ENCODE peak calls at places on chromosomes 7 and 10, in four cellular contexts. C is IMR-90, H is H9, X is H1. E is an unnamed sample.

GRCh38 chr7:84105582-84105981 is 89.0 kb downstream of the SEMA3A start:
- DNase-seq in H (no peak), C (peak), X (no peak), E (no peak)

GRCh38 chr10:95229724-95230627 is 35.9 kb downstream of the ACSM6 start:
- DNase-seq in H (peak), C (peak), X (peak), E (peak)

GRCh38 chr10:122293156-122293978 is 22.3 kb downstream of the BTBD16 start:
- DNase-seq in X (no peak), C (no peak), H (no peak), E (no peak)

GRCh38 chr7:117544061-117544460 is 64.2 kb downstream of the CFTR start:
- DNase-seq in C (no peak), X (no peak), H (no peak), E (no peak)

GRCh38 chr10:99531026-99531695 is 1.6 kb upstream of the NKX2-3 start:
- DNase-seq in X (peak), H (peak), C (no peak), E (no peak)

GRCh38 chr7:116809636-116810266 is 52.6 kb upstream of the CAPZA2 start:
- DNase-seq in H (no peak), X (no peak), C (peak), E (peak)

GRCh38 chr7:36018816-36019484 is 134.1 kb upstream of the EEPD1 start:
- DNase-seq in C (no peak), H (no peak), X (no peak), E (no peak)

GRCh38 chr10:98415710-98416077 is 712 bp upstream of the PYROXD2 start:
- DNase-seq in H (no peak), X (no peak), C (no peak), E (no peak)

GRCh38 chr10:86710987-86711236 is 42.6 kb downstream of the LDB3 start:
- DNase-seq in H (no peak), C (no peak), X (no peak), E (no peak)

GRCh38 chr10:61984803-61985418 is 83.4 kb downstream of the ARID5B start:
- DNase-seq in X (no peak), C (no peak), H (no peak), E (no peak)

GRCh38 chr10:93437946-93438795 is 44.0 kb downstream of the MYOF start:
- DNase-seq in H (peak), C (peak), X (peak), E (peak)

GRCh38 chr7:99860281-99861127 is 16.3 kb downstream of the OR2AE1 start:
- DNase-seq in H (no peak), X (no peak), C (peak), E (no peak)

GRCh38 chr10:124222298-124223000 is 129.1 kb upstream of the CHST15 start:
- DNase-seq in C (no peak), H (no peak), X (no peak), E (no peak)

GRCh38 chr10:17175551-17175950 is 25.9 kb downstream of the TRDMT1 start:
- DNase-seq in X (no peak), H (no peak), C (peak), E (no peak)
- H2AK5ac ChIP-seq in X (no peak), H (no peak), C (no peak), E (no peak)

DNA sequence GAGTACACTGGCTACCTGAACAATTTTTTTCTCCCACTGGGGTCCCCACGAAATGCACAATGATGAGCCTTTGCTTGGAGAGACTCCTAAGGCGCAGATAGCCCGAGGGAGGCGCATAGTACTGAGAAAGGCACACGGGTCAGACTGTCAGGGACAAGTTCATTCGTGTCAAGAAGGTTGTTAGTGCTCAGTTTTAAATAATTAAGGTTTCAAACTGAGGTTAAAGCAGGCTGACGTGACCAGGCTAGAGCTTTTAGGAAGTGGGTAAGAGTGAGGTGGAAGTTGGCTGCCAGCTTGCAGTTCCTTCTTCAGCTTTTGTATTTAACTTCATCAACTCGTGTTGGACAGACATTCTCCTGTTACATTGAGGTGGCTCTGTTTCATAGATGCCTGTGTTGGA is 31.6 kb downstream of the RBM33 start:
- DNase-seq in X (no peak), C (no peak), H (no peak), E (no peak)
- H4K5ac ChIP-seq in X (no peak), C (no peak), H (no peak), E (no peak)

GRCh38 chr7:101377189-101377736 is 14.6 kb downstream of the COL26A1 start:
- DNase-seq in X (no peak), H (no peak), C (no peak), E (peak)

GRCh38 chr7:101378808-101379207 is 16.1 kb downstream of the COL26A1 start:
- DNase-seq in C (no peak), H (peak), X (peak), E (peak)

GRCh38 chr7:101382937-101383336 is 20.3 kb downstream of the COL26A1 start:
- DNase-seq in X (no peak), H (no peak), C (no peak), E (no peak)

GRCh38 chr7:101381549-101381948 is 18.9 kb downstream of the COL26A1 start:
- DNase-seq in H (no peak), C (no peak), X (no peak), E (no peak)

GRCh38 chr7:101379302-101379701 is 16.6 kb downstream of the COL26A1 start:
- DNase-seq in C (no peak), X (no peak), H (no peak), E (no peak)
- H2AK5ac ChIP-seq in C (no peak), X (peak), H (no peak), E (no peak)

DNA sequence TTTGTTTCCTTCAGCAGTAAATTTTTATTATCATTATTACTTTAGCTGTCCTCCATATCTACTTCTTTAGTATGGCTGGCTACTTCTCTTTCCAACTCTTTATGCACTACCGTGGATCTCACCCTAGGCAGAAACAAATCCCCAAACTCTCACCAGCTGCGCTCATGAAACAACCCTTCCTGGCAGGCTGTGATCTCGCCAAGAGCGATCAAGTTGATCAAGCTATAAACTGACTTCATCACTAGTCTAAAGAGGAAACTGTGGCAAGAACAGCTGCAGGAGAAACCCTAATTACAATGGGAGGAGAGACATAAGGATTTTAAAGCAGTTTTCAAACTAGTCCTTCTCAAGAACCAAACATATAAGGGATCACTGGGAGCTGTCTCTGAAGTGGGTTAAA is 160.5 kb upstream of the PRSS58 start:
- DNase-seq in C (no peak), H (no peak), X (no peak), E (no peak)
- H4K5ac ChIP-seq in C (no peak), H (no peak), X (no peak), E (no peak)

GRCh38 chr7:73833251-73833919 is 2.6 kb downstream of the CLDN4 start:
- DNase-seq in C (no peak), H (peak), X (no peak), E (peak)
- H2AK5ac ChIP-seq in C (no peak), H (no peak), X (peak), E (no peak)

GRCh38 chr10:52353210-52353609 is 39.1 kb downstream of the DKK1 start:
- DNase-seq in C (no peak), X (no peak), H (no peak), E (no peak)
- H4K5ac ChIP-seq in C (no peak), X (no peak), H (no peak), E (no peak)

GRCh38 chr10:127925471-127926207 is 18.7 kb downstream of the PTPRE start:
- DNase-seq in C (no peak), X (no peak), H (no peak), E (peak)
- H2AK5ac ChIP-seq in C (no peak), X (no peak), H (no peak), E (no peak)

GRCh38 chr10:103923502-103923901 is 5.5 kb upstream of the STN1 start:
- DNase-seq in X (no peak), C (no peak), H (no peak), E (peak)

GRCh38 chr10:103928784-103929183 is 10.8 kb upstream of the STN1 start:
- DNase-seq in X (no peak), C (no peak), H (no peak), E (peak)

GRCh38 chr10:103929396-103929921 is 11.5 kb upstream of the STN1 start:
- DNase-seq in X (no peak), C (no peak), H (no peak), E (peak)

GRCh38 chr10:103925591-103925990 is 7.6 kb upstream of the STN1 start:
- DNase-seq in H (no peak), C (no peak), X (no peak), E (no peak)

GRCh38 chr10:103926722-103927319 is 8.8 kb upstream of the STN1 start:
- DNase-seq in C (no peak), H (no peak), X (no peak), E (no peak)
- H4K5ac ChIP-seq in C (no peak), H (no peak), X (no peak), E (no peak)

E was measured in mesendoderm.